ENCODE peak calls at places on chromosome 6, in five cellular contexts. J is NCI-H510A, Y is BJ, F is B cell, Q is Ammon's horn. V is an unnamed sample.

GRCh38 chr6:19279137-19279747 is 557.9 kb upstream of the ID4 start:
- DNase-seq in J (no peak), Y (no peak), F (no peak), Q (no peak), V (no peak)

GRCh38 chr6:149334682-149335160 is 17.2 kb downstream of the TAB2 start:
- DNase-seq in J (no peak), Y (peak; percentile 60), F (no peak), Q (no peak), V (peak; percentile 71)

GRCh38 chr6:5105146-5105545 is 20.0 kb downstream of the PPP1R3G start:
- DNase-seq in J (no peak), Y (no peak), F (no peak), Q (no peak), V (no peak)

GRCh38 chr6:149749594-149750135 is at the start of gene PCMT1:
- DNase-seq in J (peak; percentile 81), Y (peak; percentile 54), F (peak; percentile 94), Q (peak; percentile 94), V (peak; percentile 81)

GRCh38 chr6:53827485-53827884 is 32.7 kb downstream of the LRRC1 start:
- DNase-seq in J (no peak), Y (no peak), F (no peak), Q (no peak), V (no peak)

GRCh38 chr6:119481981-119482380 is 132.4 kb upstream of the MAN1A1 start:
- DNase-seq in J (no peak), Y (peak; percentile 0), F (no peak), Q (no peak), V (no peak)

GRCh38 chr6:142696123-142696522 is 248.9 kb downstream of the HIVEP2 start:
- DNase-seq in J (no peak), Y (no peak), F (no peak), Q (no peak), V (no peak)

GRCh38 chr6:47679507-47679906 is 18.9 kb upstream of the ADGRF4 start:
- DNase-seq in J (no peak), Y (no peak), F (no peak), Q (no peak), V (no peak)

GRCh38 chr6:144785056-144785455 is 499.9 kb downstream of the UTRN start:
- DNase-seq in J (no peak), Y (no peak), F (no peak), Q (no peak), V (no peak)

GRCh38 chr6:132298344-132298949 is 102.8 kb downstream of the MOXD1 start:
- DNase-seq in J (no peak), Y (no peak), F (no peak), Q (peak; percentile 80), V (peak; percentile 25)

GRCh38 chr6:71879016-71879415 is 7.3 kb upstream of the RIMS1 start:
- DNase-seq in J (no peak), Y (peak; percentile 19), F (no peak), Q (no peak), V (no peak)

GRCh38 chr6:7911345-7911725 is 747 bp upstream of the TXNDC5 start:
- DNase-seq in J (no peak), Y (no peak), F (no peak), Q (no peak), V (no peak)

GRCh38 chr6:79570802-79571367 is 33.7 kb upstream of the LCA5 start:
- DNase-seq in J (no peak), Y (no peak), F (peak; percentile 13), Q (peak; percentile 32), V (peak; percentile 45)

GRCh38 chr6:44298864-44299263 is 14.3 kb downstream of the AARS2 start:
- DNase-seq in J (no peak), Y (no peak), F (no peak), Q (no peak), V (no peak)

GRCh38 chr6:70956451-70957283 is at the start of gene B3GAT2:
- DNase-seq in J (no peak), Y (no peak), F (peak; percentile 38), Q (peak; percentile 38), V (no peak)

GRCh38 chr6:4319992-4320683 is 184.8 kb upstream of the ECI2 start:
- DNase-seq in J (no peak), Y (no peak), F (no peak), Q (no peak), V (no peak)

GRCh38 chr6:45658396-45658795 is 280.7 kb upstream of the SUPT3H start:
- DNase-seq in J (no peak), Y (no peak), F (no peak), Q (no peak), V (no peak)

GRCh38 chr6:155381856-155382690 is 67.8 kb upstream of the TFB1M start:
- DNase-seq in J (no peak), Y (peak; percentile 26), F (no peak), Q (no peak), V (no peak)